ENCODE peak calls at places on chromosomes 1 and 21, in six cellular contexts. One of them, this sample, is unnamed.

GRCh38 chr1:43673261-43673660 is 23.3 kb downstream of the KDM4A start:
- DNase-seq in Peyer's patch: no peak
- DNase-seq in adrenal gland: no peak
- DNase-seq in cardiac muscle cell: no peak
- DNase-seq in tibial artery: no peak
- DNase-seq in mammary epithelial cell: no peak
- DNase-seq in this sample: no peak

GRCh38 chr21:21715286-21715969 is 717.2 kb downstream of the NCAM2 start:
- DNase-seq in mammary epithelial cell: no peak
- DNase-seq in cardiac muscle cell: no peak
- DNase-seq in Peyer's patch: no peak
- DNase-seq in adrenal gland: no peak
- DNase-seq in tibial artery: no peak
- DNase-seq in this sample: no peak

GRCh38 chr1:28456078-28456477 is 49.8 kb upstream of the RCC1 start:
- DNase-seq in cardiac muscle cell: no peak
- DNase-seq in mammary epithelial cell: peak; percentile 56
- DNase-seq in tibial artery: no peak
- DNase-seq in adrenal gland: no peak
- DNase-seq in Peyer's patch: no peak
- DNase-seq in this sample: no peak

GRCh38 chr1:169576241-169576933 is 9.9 kb downstream of the F5 start:
- DNase-seq in tibial artery: no peak
- DNase-seq in cardiac muscle cell: no peak
- DNase-seq in Peyer's patch: no peak
- DNase-seq in mammary epithelial cell: no peak
- DNase-seq in adrenal gland: no peak
- DNase-seq in this sample: no peak

GRCh38 chr1:167514278-167514677 is 4.1 kb downstream of the CD247 start:
- DNase-seq in Peyer's patch: no peak
- DNase-seq in cardiac muscle cell: no peak
- DNase-seq in adrenal gland: no peak
- DNase-seq in mammary epithelial cell: no peak
- DNase-seq in tibial artery: no peak
- DNase-seq in this sample: no peak

GRCh38 chr1:150237746-150238145 is 1.8 kb upstream of the ANP32E start:
- DNase-seq in mammary epithelial cell: no peak
- DNase-seq in Peyer's patch: no peak
- DNase-seq in adrenal gland: peak; percentile 52
- DNase-seq in tibial artery: peak; percentile 65
- DNase-seq in cardiac muscle cell: no peak
- DNase-seq in this sample: no peak

GRCh38 chr1:3219005-3219724 is 150.2 kb downstream of the PRDM16 start:
- DNase-seq in Peyer's patch: peak; percentile 69
- DNase-seq in adrenal gland: peak; percentile 56
- DNase-seq in mammary epithelial cell: peak; percentile 0
- DNase-seq in tibial artery: peak; percentile 90
- DNase-seq in cardiac muscle cell: no peak
- DNase-seq in this sample: no peak

GRCh38 chr1:91761303-91761721 is 124.6 kb downstream of the TGFBR3 start:
- DNase-seq in adrenal gland: no peak
- DNase-seq in cardiac muscle cell: no peak
- DNase-seq in mammary epithelial cell: no peak
- DNase-seq in Peyer's patch: no peak
- DNase-seq in tibial artery: no peak
- DNase-seq in this sample: peak; percentile 20

GRCh38 chr1:165533254-165533653 is 10.5 kb upstream of the LRRC52 start:
- DNase-seq in Peyer's patch: no peak
- DNase-seq in adrenal gland: no peak
- DNase-seq in mammary epithelial cell: no peak
- DNase-seq in cardiac muscle cell: no peak
- DNase-seq in tibial artery: no peak
- DNase-seq in this sample: no peak

GRCh38 chr1:248815407-248816034 is 10.2 kb downstream of the SH3BP5L start:
- DNase-seq in tibial artery: no peak
- DNase-seq in adrenal gland: no peak
- DNase-seq in mammary epithelial cell: no peak
- DNase-seq in cardiac muscle cell: no peak
- DNase-seq in Peyer's patch: no peak
- DNase-seq in this sample: no peak

GRCh38 chr1:82225407-82226197 is 424.9 kb downstream of the ADGRL2 start:
- DNase-seq in Peyer's patch: no peak
- DNase-seq in adrenal gland: no peak
- DNase-seq in cardiac muscle cell: no peak
- DNase-seq in tibial artery: no peak
- DNase-seq in mammary epithelial cell: peak; percentile 77
- DNase-seq in this sample: no peak

GRCh38 chr1:178241837-178242236 is 147.9 kb downstream of the RASAL2 start:
- DNase-seq in Peyer's patch: no peak
- DNase-seq in adrenal gland: no peak
- DNase-seq in cardiac muscle cell: no peak
- DNase-seq in tibial artery: no peak
- DNase-seq in mammary epithelial cell: no peak
- DNase-seq in this sample: no peak

GRCh38 chr1:24424207-24424606 is 8.6 kb downstream of the NIPAL3 start:
- DNase-seq in Peyer's patch: no peak
- DNase-seq in cardiac muscle cell: no peak
- DNase-seq in mammary epithelial cell: no peak
- DNase-seq in tibial artery: no peak
- DNase-seq in adrenal gland: no peak
- DNase-seq in this sample: no peak

GRCh38 chr1:26038477-26038876 is 7.4 kb downstream of the SLC30A2 start:
- DNase-seq in tibial artery: no peak
- DNase-seq in cardiac muscle cell: no peak
- DNase-seq in mammary epithelial cell: no peak
- DNase-seq in Peyer's patch: no peak
- DNase-seq in adrenal gland: no peak
- DNase-seq in this sample: no peak

GRCh38 chr1:48018799-48019198 is 21.6 kb upstream of the TRABD2B start:
- DNase-seq in Peyer's patch: no peak
- DNase-seq in tibial artery: no peak
- DNase-seq in cardiac muscle cell: no peak
- DNase-seq in mammary epithelial cell: peak; percentile 95
- DNase-seq in adrenal gland: peak; percentile 37
- DNase-seq in this sample: no peak

GRCh38 chr1:228101994-228102790 is 933 bp downstream of the C1orf35 start:
- DNase-seq in adrenal gland: no peak
- DNase-seq in cardiac muscle cell: peak; percentile 51
- DNase-seq in tibial artery: no peak
- DNase-seq in mammary epithelial cell: peak; percentile 35
- DNase-seq in Peyer's patch: peak; percentile 79
- DNase-seq in this sample: peak; percentile 78

GRCh38 chr1:80245813-80246212 is 1239.3 kb upstream of the ADGRL4 start:
- DNase-seq in adrenal gland: no peak
- DNase-seq in tibial artery: no peak
- DNase-seq in cardiac muscle cell: no peak
- DNase-seq in Peyer's patch: no peak
- DNase-seq in mammary epithelial cell: no peak
- DNase-seq in this sample: no peak

GRCh38 chr21:46457801-46458314 is 833 bp upstream of the DIP2A start:
- DNase-seq in Peyer's patch: no peak
- DNase-seq in tibial artery: peak; percentile 74
- DNase-seq in cardiac muscle cell: peak; percentile 61
- DNase-seq in mammary epithelial cell: peak; percentile 53
- DNase-seq in adrenal gland: peak; percentile 79
- DNase-seq in this sample: no peak

GRCh38 chr1:159949123-159949522 is 3.7 kb upstream of the IGSF9 start:
- DNase-seq in Peyer's patch: peak; percentile 63
- DNase-seq in tibial artery: peak; percentile 21
- DNase-seq in adrenal gland: no peak
- DNase-seq in cardiac muscle cell: no peak
- DNase-seq in mammary epithelial cell: no peak
- DNase-seq in this sample: no peak

GRCh38 chr1:212749924-212750535 is 41.5 kb downstream of the NSL1 start:
- DNase-seq in cardiac muscle cell: peak; percentile 70
- DNase-seq in adrenal gland: no peak
- DNase-seq in tibial artery: no peak
- DNase-seq in mammary epithelial cell: peak; percentile 59
- DNase-seq in Peyer's patch: no peak
- DNase-seq in this sample: peak; percentile 89

GRCh38 chr1:233543338-233544255 is 70.3 kb upstream of the KCNK1 start:
- DNase-seq in adrenal gland: peak; percentile 91
- DNase-seq in mammary epithelial cell: peak; percentile 98
- DNase-seq in cardiac muscle cell: no peak
- DNase-seq in Peyer's patch: no peak
- DNase-seq in tibial artery: no peak
- DNase-seq in this sample: no peak

GRCh38 chr1:200243042-200243437 is 166.8 kb downstream of the ZNF281 start:
- DNase-seq in mammary epithelial cell: no peak
- DNase-seq in Peyer's patch: no peak
- DNase-seq in cardiac muscle cell: no peak
- DNase-seq in tibial artery: no peak
- DNase-seq in adrenal gland: no peak
- DNase-seq in this sample: peak; percentile 52

GRCh38 chr1:2132222-2133038 is 62.1 kb downstream of the FAAP20 start:
- DNase-seq in tibial artery: peak; percentile 73
- DNase-seq in Peyer's patch: no peak
- DNase-seq in adrenal gland: peak; percentile 72
- DNase-seq in mammary epithelial cell: peak; percentile 69
- DNase-seq in cardiac muscle cell: peak; percentile 64
- DNase-seq in this sample: no peak

GRCh38 chr1:155983191-155984023 is 5.1 kb upstream of the ARHGEF2 start:
- DNase-seq in Peyer's patch: no peak
- DNase-seq in adrenal gland: no peak
- DNase-seq in mammary epithelial cell: peak; percentile 67
- DNase-seq in cardiac muscle cell: no peak
- DNase-seq in tibial artery: peak; percentile 84
- DNase-seq in this sample: peak; percentile 47

GRCh38 chr1:26373789-26374188 is 1.2 kb upstream of the ZNF683 start:
- DNase-seq in Peyer's patch: no peak
- DNase-seq in tibial artery: no peak
- DNase-seq in adrenal gland: no peak
- DNase-seq in cardiac muscle cell: no peak
- DNase-seq in mammary epithelial cell: no peak
- DNase-seq in this sample: no peak

GRCh38 chr1:205438213-205439158 is 16.6 kb upstream of the LEMD1 start:
- DNase-seq in mammary epithelial cell: peak; percentile 53
- DNase-seq in tibial artery: peak; percentile 82
- DNase-seq in Peyer's patch: peak; percentile 83
- DNase-seq in adrenal gland: peak; percentile 93
- DNase-seq in cardiac muscle cell: peak; percentile 83
- DNase-seq in this sample: peak; percentile 76

GRCh38 chr1:171141336-171142051 is 43.6 kb upstream of the FMO2 start:
- DNase-seq in adrenal gland: peak; percentile 68
- DNase-seq in cardiac muscle cell: no peak
- DNase-seq in Peyer's patch: no peak
- DNase-seq in tibial artery: peak; percentile 83
- DNase-seq in mammary epithelial cell: no peak
- DNase-seq in this sample: no peak

GRCh38 chr1:236516929-236517704 is 6.7 kb upstream of the LGALS8 start:
- DNase-seq in adrenal gland: no peak
- DNase-seq in cardiac muscle cell: no peak
- DNase-seq in mammary epithelial cell: peak; percentile 76
- DNase-seq in tibial artery: no peak
- DNase-seq in Peyer's patch: no peak
- DNase-seq in this sample: peak; percentile 62

GRCh38 chr1:84853743-84854721 is 39.0 kb downstream of the LPAR3 start:
- DNase-seq in adrenal gland: no peak
- DNase-seq in tibial artery: no peak
- DNase-seq in Peyer's patch: no peak
- DNase-seq in cardiac muscle cell: no peak
- DNase-seq in mammary epithelial cell: peak; percentile 97
- DNase-seq in this sample: no peak

GRCh38 chr1:17032741-17033140 is 21.0 kb upstream of the ATP13A2 start:
- DNase-seq in mammary epithelial cell: no peak
- DNase-seq in tibial artery: no peak
- DNase-seq in adrenal gland: no peak
- DNase-seq in Peyer's patch: no peak
- DNase-seq in cardiac muscle cell: no peak
- DNase-seq in this sample: no peak

GRCh38 chr1:185144233-185144632 is 12.5 kb downstream of the TRMT1L start:
- DNase-seq in tibial artery: no peak
- DNase-seq in adrenal gland: no peak
- DNase-seq in cardiac muscle cell: no peak
- DNase-seq in Peyer's patch: no peak
- DNase-seq in mammary epithelial cell: peak; percentile 29
- DNase-seq in this sample: no peak

GRCh38 chr1:35490250-35490649 is 67.0 kb downstream of the KIAA0319L start:
- DNase-seq in adrenal gland: no peak
- DNase-seq in Peyer's patch: no peak
- DNase-seq in mammary epithelial cell: no peak
- DNase-seq in tibial artery: no peak
- DNase-seq in cardiac muscle cell: no peak
- DNase-seq in this sample: no peak
- H3K9me3 ChIP-seq in adrenal gland: no peaks in the 10 kb centered on the region
- H3K9me3 ChIP-seq in Peyer's patch: no peaks in the 10 kb centered on the region
- H3K9me3 ChIP-seq in mammary epithelial cell: no peaks in the 10 kb centered on the region
- H3K9me3 ChIP-seq in tibial artery: no peaks in the 10 kb centered on the region
- H3K9me3 ChIP-seq in cardiac muscle cell: no peaks in the 10 kb centered on the region
- H3K9me3 ChIP-seq in this sample: no peaks in the 10 kb centered on the region

GRCh38 chr1:206728588-206728987 is 42.0 kb upstream of the IL19 start:
- DNase-seq in tibial artery: peak; percentile 51
- DNase-seq in Peyer's patch: no peak
- DNase-seq in adrenal gland: no peak
- DNase-seq in cardiac muscle cell: no peak
- DNase-seq in mammary epithelial cell: no peak
- DNase-seq in this sample: no peak
- H3K4me1 ChIP-seq in tibial artery: peaks cover 27% of the 10 kb centered on the region
- H3K4me1 ChIP-seq in Peyer's patch: peaks cover 12% of the 10 kb centered on the region
- H3K4me1 ChIP-seq in adrenal gland: peaks cover 14% of the 10 kb centered on the region
- H3K4me1 ChIP-seq in cardiac muscle cell: peaks cover 46% of the 10 kb centered on the region
- H3K4me1 ChIP-seq in mammary epithelial cell: peaks cover 7% of the 10 kb centered on the region
- H3K4me1 ChIP-seq in this sample: no peaks in the 10 kb centered on the region

DNA sequence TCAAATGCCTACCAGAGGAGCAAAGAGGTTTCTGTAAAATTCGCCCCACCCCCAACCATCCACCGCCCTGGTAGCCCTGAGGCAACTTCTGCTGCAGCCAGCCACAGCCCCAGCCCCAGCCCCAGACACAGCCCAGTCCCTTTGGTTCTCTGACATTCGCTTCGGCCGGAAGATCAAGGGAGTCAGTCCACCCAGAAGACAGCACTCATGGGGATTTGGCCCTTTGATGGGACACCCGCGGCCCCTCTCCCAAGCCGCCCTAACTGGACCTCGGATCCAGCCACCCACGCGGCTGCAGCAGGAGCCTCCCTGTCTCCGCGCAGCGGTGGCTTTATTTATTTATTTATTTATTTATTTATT is 3881.0 kb downstream of the SRGAP2C start:
- DNase-seq in tibial artery: no peak
- DNase-seq in cardiac muscle cell: no peak
- DNase-seq in Peyer's patch: peak; percentile 3
- DNase-seq in mammary epithelial cell: no peak
- DNase-seq in adrenal gland: no peak
- DNase-seq in this sample: no peak
- H3K9me3 ChIP-seq in tibial artery: no peaks in the 10 kb centered on the region
- H3K9me3 ChIP-seq in cardiac muscle cell: peaks cover 7% of the 10 kb centered on the region
- H3K9me3 ChIP-seq in Peyer's patch: peaks cover 10% of the 10 kb centered on the region
- H3K9me3 ChIP-seq in mammary epithelial cell: peaks cover 47% of the 10 kb centered on the region
- H3K9me3 ChIP-seq in adrenal gland: peaks cover 11% of the 10 kb centered on the region
- H3K9me3 ChIP-seq in this sample: peaks cover 3% of the 10 kb centered on the region

GRCh38 chr1:186768906-186769305 is 59.8 kb upstream of the PLA2G4A start:
- DNase-seq in cardiac muscle cell: no peak
- DNase-seq in mammary epithelial cell: no peak
- DNase-seq in Peyer's patch: no peak
- DNase-seq in adrenal gland: no peak
- DNase-seq in tibial artery: no peak
- DNase-seq in this sample: no peak
- H3K4me1 ChIP-seq in cardiac muscle cell: no peaks in the 10 kb centered on the region
- H3K4me1 ChIP-seq in mammary epithelial cell: no peaks in the 10 kb centered on the region
- H3K4me1 ChIP-seq in Peyer's patch: no peaks in the 10 kb centered on the region
- H3K4me1 ChIP-seq in adrenal gland: no peaks in the 10 kb centered on the region
- H3K4me1 ChIP-seq in tibial artery: no peaks in the 10 kb centered on the region
- H3K4me1 ChIP-seq in this sample: no peaks in the 10 kb centered on the region

GRCh38 chr21:38824124-38824822 is 18.5 kb downstream of the ETS2 start:
- DNase-seq in tibial artery: no peak
- DNase-seq in cardiac muscle cell: no peak
- DNase-seq in adrenal gland: no peak
- DNase-seq in mammary epithelial cell: no peak
- DNase-seq in Peyer's patch: peak; percentile 74
- DNase-seq in this sample: no peak
- H3K9me3 ChIP-seq in tibial artery: no peaks in the 10 kb centered on the region
- H3K9me3 ChIP-seq in cardiac muscle cell: no peaks in the 10 kb centered on the region
- H3K9me3 ChIP-seq in adrenal gland: peaks cover 5% of the 10 kb centered on the region
- H3K9me3 ChIP-seq in mammary epithelial cell: no peaks in the 10 kb centered on the region
- H3K9me3 ChIP-seq in Peyer's patch: no peaks in the 10 kb centered on the region
- H3K9me3 ChIP-seq in this sample: no peaks in the 10 kb centered on the region